ENCODE peak calls at places on chromosomes 2 and 18, in nine cellular contexts. H, E, I, Q, U, G, B, Z and C are unnamed samples.

GRCh38 chr2:97740590-97741182 is 27.3 kb downstream of the ZAP70 start:
- DNase-seq in H (no peak), E (peak; percentile 85), I (no peak), Q (peak; percentile 65), U (peak; percentile 52), G (peak; percentile 89), B (no peak), Z (peak; percentile 54), C (no peak)

GRCh38 chr2:69581774-69582581 is 61.6 kb downstream of the AAK1 start:
- DNase-seq in H (no peak), E (no peak), I (no peak), Q (peak; percentile 39), U (no peak), G (no peak), B (no peak), Z (peak; percentile 60), C (no peak)

GRCh38 chr2:206127656-206128055 is 31.6 kb downstream of the NDUFS1 start:
- DNase-seq in H (no peak), E (no peak), I (no peak), Q (peak; percentile 49), U (no peak), G (no peak), B (no peak), Z (peak; percentile 39), C (no peak)

GRCh38 chr2:139492301-139492700 is 712.1 kb upstream of the NXPH2 start:
- DNase-seq in H (no peak), E (no peak), I (no peak), Q (no peak), U (no peak), G (no peak), B (no peak), Z (no peak), C (no peak)

GRCh38 chr18:57299931-57300330 is 52.4 kb upstream of the ST8SIA3 start:
- DNase-seq in H (no peak), E (no peak), I (no peak), Q (no peak), U (no peak), G (no peak), B (no peak), Z (no peak), C (peak; percentile 68)

GRCh38 chr2:37387143-37387835 is 42.9 kb downstream of the QPCT start:
- DNase-seq in H (no peak), E (peak; percentile 29), I (no peak), Q (no peak), U (no peak), G (no peak), B (no peak), Z (no peak), C (no peak)

GRCh38 chr2:122421777-122422176 is 666.3 kb downstream of the TSN start:
- DNase-seq in H (no peak), E (no peak), I (no peak), Q (no peak), U (no peak), G (no peak), B (no peak), Z (no peak), C (no peak)

GRCh38 chr2:225497175-225497574 is 97.7 kb downstream of the NYAP2 start:
- DNase-seq in H (no peak), E (no peak), I (no peak), Q (no peak), U (no peak), G (no peak), B (no peak), Z (no peak), C (no peak)

GRCh38 chr2:181456660-181457120 is 496 bp upstream of the ITGA4 start:
- DNase-seq in H (no peak), E (peak; percentile 42), I (peak; percentile 68), Q (no peak), U (peak; percentile 47), G (no peak), B (no peak), Z (no peak), C (no peak)

GRCh38 chr2:28269019-28269784 is 123.5 kb upstream of the FOSL2 start:
- DNase-seq in H (no peak), E (peak; percentile 56), I (no peak), Q (peak; percentile 86), U (peak; percentile 46), G (peak; percentile 61), B (no peak), Z (peak; percentile 49), C (no peak)

GRCh38 chr2:202721621-202722020 is 86.9 kb downstream of the FAM117B start:
- DNase-seq in H (no peak), E (no peak), I (no peak), Q (no peak), U (no peak), G (no peak), B (no peak), Z (peak; percentile 6), C (no peak)

GRCh38 chr2:20667531-20668401 is 822 bp downstream of the GDF7 start:
- DNase-seq in H (no peak), E (peak; percentile 47), I (no peak), Q (no peak), U (no peak), G (no peak), B (no peak), Z (no peak), C (no peak)

GRCh38 chr18:39951321-39951720 is 2003.7 kb upstream of the PIK3C3 start:
- DNase-seq in H (no peak), E (no peak), I (no peak), Q (no peak), U (no peak), G (no peak), B (no peak), Z (no peak), C (no peak)

GRCh38 chr2:121086450-121086849 is 198.6 kb downstream of the TFCP2L1 start:
- DNase-seq in H (no peak), E (no peak), I (no peak), Q (no peak), U (no peak), G (no peak), B (no peak), Z (no peak), C (no peak)

GRCh38 chr2:230134496-230135073 is 65.9 kb upstream of the SLC16A14 start:
- DNase-seq in H (no peak), E (no peak), I (no peak), Q (peak; percentile 12), U (no peak), G (no peak), B (no peak), Z (no peak), C (peak; percentile 60)

GRCh38 chr18:23453657-23454011 is 547 bp downstream of the RIOK3 start:
- DNase-seq in H (no peak), E (no peak), I (no peak), Q (peak; percentile 31), U (no peak), G (no peak), B (no peak), Z (peak; percentile 23), C (no peak)

GRCh38 chr2:108446703-108447102 is 2.3 kb upstream of the GCC2 start:
- DNase-seq in H (no peak), E (no peak), I (no peak), Q (no peak), U (no peak), G (no peak), B (no peak), Z (no peak), C (no peak)

GRCh38 chr2:207041279-207041678 is 102.0 kb downstream of the CPO start:
- DNase-seq in H (no peak), E (no peak), I (no peak), Q (no peak), U (no peak), G (no peak), B (no peak), Z (no peak), C (no peak)

GRCh38 chr2:10811552-10811951 is 1.0 kb downstream of the PDIA6 start:
- DNase-seq in H (no peak), E (no peak), I (peak; percentile 56), Q (no peak), U (no peak), G (no peak), B (no peak), Z (no peak), C (no peak)

DNA sequence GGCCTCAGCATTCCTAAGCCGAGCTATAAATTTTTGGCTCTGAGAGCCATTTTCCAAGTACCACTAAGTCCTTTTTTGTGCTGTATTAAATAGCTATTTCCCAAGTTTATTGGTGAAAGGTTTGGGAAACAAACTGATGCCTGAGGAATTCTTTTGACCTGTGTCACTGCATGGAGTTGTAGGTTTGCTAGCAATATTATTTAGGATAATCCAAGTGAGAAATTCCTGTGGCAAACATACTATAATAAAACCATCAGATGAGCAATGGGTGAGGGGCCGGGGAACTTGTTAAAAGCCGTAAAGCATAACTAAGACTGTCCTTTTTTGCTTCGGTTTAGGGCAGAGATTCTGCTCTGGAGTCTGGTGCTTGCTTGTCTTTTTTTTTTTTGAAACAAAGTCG is 28.4 kb downstream of the ARHGAP28 start:
- DNase-seq in H (no peak), E (no peak), I (no peak), Q (no peak), U (no peak), G (no peak), B (no peak), Z (no peak), C (no peak)
- TF ChIP-seq EP300 in H (no peak), E (no peak), I (no peak), Q (no peak), U (no peak), G (no peak), B (no peak), Z (no peak), C (no peak)

GRCh38 chr2:39780825-39781600 is 2.0 kb upstream of the THUMPD2 start:
- DNase-seq in H (no peak), E (no peak), I (no peak), Q (peak; percentile 14), U (no peak), G (peak; percentile 43), B (no peak), Z (peak; percentile 32), C (no peak)
- TF ChIP-seq EP300 in H (no peak), E (no peak), I (no peak), Q (no peak), U (no peak), G (no peak), B (no peak), Z (no peak), C (no peak)

DNA sequence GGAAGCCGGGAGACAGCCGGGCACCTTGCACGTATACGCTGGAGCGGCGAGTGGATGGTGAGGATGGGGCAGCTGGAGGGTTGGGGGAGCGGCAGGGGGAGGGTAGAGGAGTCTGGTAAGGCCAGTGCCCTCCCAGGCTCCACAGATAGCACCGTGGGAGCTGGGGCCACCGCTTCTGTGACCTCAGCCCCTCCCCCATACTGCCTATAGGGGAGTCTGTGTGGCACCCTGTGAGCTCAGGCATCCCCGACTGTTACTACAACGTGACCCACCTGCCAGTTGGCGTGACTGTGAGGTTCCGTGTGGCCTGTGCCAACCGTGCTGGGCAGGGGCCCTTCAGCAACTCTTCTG is 9.9 kb upstream of the GMPPA start:
- DNase-seq in H (no peak), E (no peak), I (no peak), Q (no peak), U (no peak), G (no peak), B (no peak), Z (no peak), C (no peak)
- TF ChIP-seq EP300 in H (no peak), E (no peak), I (no peak), Q (no peak), U (no peak), G (no peak), B (no peak), Z (no peak), C (no peak)

DNA sequence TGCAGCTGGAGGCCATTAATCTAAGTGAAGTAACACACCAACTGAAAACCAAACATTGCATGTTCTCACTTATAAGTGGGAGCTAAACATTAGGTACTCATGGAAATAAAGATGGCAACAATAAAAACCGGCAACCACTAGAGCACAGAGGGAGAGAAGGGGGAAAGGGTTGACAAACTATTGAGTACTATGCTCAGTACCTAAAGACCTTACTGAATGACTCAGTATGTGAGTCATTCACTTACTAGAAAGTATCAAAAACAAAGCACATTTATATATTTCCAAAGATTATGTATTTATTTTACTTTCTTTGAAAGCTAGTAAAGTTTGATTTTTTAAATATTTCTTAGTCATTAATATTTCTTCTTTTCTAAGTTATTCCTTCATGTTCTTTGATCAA is 48.9 kb downstream of the ZNF385B start:
- DNase-seq in H (no peak), E (no peak), I (no peak), Q (no peak), U (no peak), G (no peak), B (no peak), Z (no peak), C (no peak)
- TF ChIP-seq EP300 in H (no peak), E (no peak), I (no peak), Q (no peak), U (no peak), G (no peak), B (no peak), Z (no peak), C (no peak)